ENCODE peak calls at places on chromosomes 12 and 14, in four cellular contexts. One of them, this sample, is unnamed.

GRCh38 chr12:21065845-21066244 is 65.1 kb upstream of the SLCO1B1 start:
- DNase-seq in A549: peak; percentile 53
- DNase-seq in K562: no peak
- DNase-seq in DND-41: no peak
- DNase-seq in this sample: no peak

GRCh38 chr12:123264642-123265041 is 7.0 kb downstream of the CDK2AP1 start:
- DNase-seq in DND-41: peak; percentile 19
- DNase-seq in A549: peak; percentile 45
- DNase-seq in K562: no peak
- DNase-seq in this sample: no peak

GRCh38 chr12:109449845-109450532 is 27.1 kb downstream of the KCTD10 start:
- DNase-seq in A549: peak; percentile 31
- DNase-seq in K562: peak; percentile 47
- DNase-seq in DND-41: no peak
- DNase-seq in this sample: no peak

GRCh38 chr12:66453837-66454236 is 151.5 kb downstream of the HELB start:
- DNase-seq in A549: no peak
- DNase-seq in K562: no peak
- DNase-seq in DND-41: no peak
- DNase-seq in this sample: no peak

GRCh38 chr14:63713765-63714164 is 14.1 kb downstream of the SGPP1 start:
- DNase-seq in K562: no peak
- DNase-seq in DND-41: no peak
- DNase-seq in A549: peak; percentile 52
- DNase-seq in this sample: no peak

GRCh38 chr12:15608406-15608805 is 180.8 kb downstream of the EPS8 start:
- DNase-seq in DND-41: no peak
- DNase-seq in A549: no peak
- DNase-seq in K562: no peak
- DNase-seq in this sample: no peak

GRCh38 chr12:3964404-3964803 is 91.2 kb upstream of the PARP11 start:
- DNase-seq in A549: peak; percentile 23
- DNase-seq in K562: peak; percentile 24
- DNase-seq in DND-41: no peak
- DNase-seq in this sample: no peak

GRCh38 chr14:53032161-53032803 is 81.4 kb upstream of the FERMT2 start:
- DNase-seq in A549: peak; percentile 10
- DNase-seq in K562: no peak
- DNase-seq in DND-41: no peak
- DNase-seq in this sample: no peak

GRCh38 chr14:63134801-63135200 is 69.4 kb upstream of the RHOJ start:
- DNase-seq in A549: peak; percentile 4
- DNase-seq in DND-41: no peak
- DNase-seq in K562: peak; percentile 13
- DNase-seq in this sample: no peak

GRCh38 chr14:42316746-42317145 is 710.1 kb downstream of the LRFN5 start:
- DNase-seq in A549: no peak
- DNase-seq in K562: no peak
- DNase-seq in DND-41: no peak
- DNase-seq in this sample: no peak

GRCh38 chr14:68784298-68784910 is 8.5 kb downstream of the ZFP36L1 start:
- DNase-seq in K562: no peak
- DNase-seq in A549: peak; percentile 97
- DNase-seq in DND-41: no peak
- DNase-seq in this sample: no peak

GRCh38 chr12:102169922-102170698 is 27.5 kb downstream of the PMCH start:
- DNase-seq in A549: peak; percentile 51
- DNase-seq in DND-41: no peak
- DNase-seq in K562: peak; percentile 22
- DNase-seq in this sample: no peak

GRCh38 chr14:53668861-53669260 is 287.8 kb downstream of the BMP4 start:
- DNase-seq in K562: no peak
- DNase-seq in A549: no peak
- DNase-seq in DND-41: no peak
- DNase-seq in this sample: no peak

GRCh38 chr14:77615231-77616132 is 955 bp downstream of the SPTLC2 start:
- DNase-seq in A549: no peak
- DNase-seq in DND-41: peak; percentile 14
- DNase-seq in K562: no peak
- DNase-seq in this sample: peak; percentile 17

GRCh38 chr14:88983755-88984154 is 159.3 kb downstream of the TTC8 start:
- DNase-seq in A549: peak; percentile 88
- DNase-seq in DND-41: no peak
- DNase-seq in K562: no peak
- DNase-seq in this sample: no peak

GRCh38 chr12:108939594-108939993 is 59.7 kb downstream of the DAO start:
- DNase-seq in K562: peak; percentile 16
- DNase-seq in DND-41: peak; percentile 12
- DNase-seq in A549: peak; percentile 57
- DNase-seq in this sample: peak; percentile 21

GRCh38 chr14:104757681-104758392 is 4.9 kb downstream of the SIVA1 start:
- DNase-seq in DND-41: no peak
- DNase-seq in A549: no peak
- DNase-seq in K562: no peak
- DNase-seq in this sample: no peak

GRCh38 chr12:110579239-110579888 is 3.8 kb downstream of the PPTC7 start:
- DNase-seq in K562: no peak
- DNase-seq in A549: no peak
- DNase-seq in DND-41: no peak
- DNase-seq in this sample: no peak
- H3K4me1 ChIP-seq in K562: peaks cover 37% of the 10 kb centered on the region
- H3K4me1 ChIP-seq in A549: peaks cover 61% of the 10 kb centered on the region
- H3K4me1 ChIP-seq in DND-41: peaks cover 43% of the 10 kb centered on the region
- H3K4me1 ChIP-seq in this sample: peaks cover 83% of the 10 kb centered on the region

GRCh38 chr12:27270148-27270547 is 26.1 kb downstream of the STK38L start:
- DNase-seq in A549: no peak
- DNase-seq in K562: no peak
- DNase-seq in DND-41: no peak
- DNase-seq in this sample: no peak
- H3K4me1 ChIP-seq in A549: peaks cover 11% of the 10 kb centered on the region
- H3K4me1 ChIP-seq in K562: no peaks in the 10 kb centered on the region
- H3K4me1 ChIP-seq in DND-41: peaks cover 5% of the 10 kb centered on the region
- H3K4me1 ChIP-seq in this sample: no peaks in the 10 kb centered on the region

DNA sequence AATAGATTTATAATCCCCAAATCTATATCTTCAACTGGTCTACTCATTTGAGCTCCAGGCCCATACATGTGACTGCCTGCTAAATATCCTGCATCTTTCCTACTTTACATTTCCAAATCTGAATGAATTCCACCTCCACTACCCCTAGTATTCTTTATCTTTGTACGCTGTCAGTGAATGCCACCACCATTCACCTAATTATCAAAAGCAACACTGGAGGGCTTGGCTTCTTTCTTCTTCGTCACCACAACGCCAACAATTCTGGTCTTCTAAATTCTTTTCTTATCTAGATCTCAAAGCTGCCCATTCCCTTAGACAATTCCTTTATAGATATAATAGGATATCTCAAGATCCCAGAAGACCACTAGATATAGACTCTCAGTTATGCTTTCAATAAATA is 47.1 kb upstream of the ADAMTS20 start:
- DNase-seq in A549: no peak
- DNase-seq in K562: no peak
- DNase-seq in DND-41: no peak
- DNase-seq in this sample: no peak
- H3K4me1 ChIP-seq in A549: no peaks in the 10 kb centered on the region
- H3K4me1 ChIP-seq in K562: no peaks in the 10 kb centered on the region
- H3K4me1 ChIP-seq in DND-41: no peaks in the 10 kb centered on the region
- H3K4me1 ChIP-seq in this sample: no peaks in the 10 kb centered on the region

DNA sequence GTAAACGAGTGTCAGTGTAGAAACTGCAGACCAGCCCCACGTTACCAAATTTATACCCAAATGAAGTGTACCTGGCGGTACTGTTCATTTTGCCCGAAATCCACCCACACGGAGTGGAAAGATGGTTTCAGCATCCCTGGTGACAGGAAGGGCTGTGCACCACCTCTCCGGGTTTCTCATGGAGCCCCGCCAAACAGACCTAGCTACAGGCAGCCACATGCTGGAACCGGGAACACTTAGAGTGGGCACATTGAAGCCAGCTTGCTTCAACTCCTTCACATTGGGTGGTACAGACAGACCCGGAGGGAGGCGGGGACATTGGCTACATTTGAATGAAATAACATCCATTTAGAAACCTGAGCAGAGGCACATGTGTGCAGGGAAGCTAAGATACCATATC is 84.4 kb downstream of the PPP2R5C start:
- DNase-seq in A549: no peak
- DNase-seq in K562: no peak
- DNase-seq in DND-41: no peak
- DNase-seq in this sample: no peak
- H3K4me1 ChIP-seq in A549: no peaks in the 10 kb centered on the region
- H3K4me1 ChIP-seq in K562: peaks cover 9% of the 10 kb centered on the region
- H3K4me1 ChIP-seq in DND-41: peaks cover 16% of the 10 kb centered on the region
- H3K4me1 ChIP-seq in this sample: peaks cover 96% of the 10 kb centered on the region

GRCh38 chr14:31402764-31403163 is 17.6 kb downstream of the HEATR5A start:
- DNase-seq in DND-41: no peak
- DNase-seq in K562: no peak
- DNase-seq in A549: no peak
- DNase-seq in this sample: no peak

GRCh38 chr14:31405106-31405505 is 15.2 kb downstream of the HEATR5A start:
- DNase-seq in A549: no peak
- DNase-seq in K562: no peak
- DNase-seq in DND-41: no peak
- DNase-seq in this sample: no peak

GRCh38 chr14:31403707-31404106 is 16.6 kb downstream of the HEATR5A start:
- DNase-seq in K562: no peak
- DNase-seq in A549: no peak
- DNase-seq in DND-41: no peak
- DNase-seq in this sample: no peak

GRCh38 chr14:31408421-31408820 is 11.9 kb downstream of the HEATR5A start:
- DNase-seq in K562: no peak
- DNase-seq in DND-41: no peak
- DNase-seq in A549: no peak
- DNase-seq in this sample: no peak

GRCh38 chr14:31405599-31406251 is 14.6 kb downstream of the HEATR5A start:
- DNase-seq in A549: no peak
- DNase-seq in K562: no peak
- DNase-seq in DND-41: no peak
- DNase-seq in this sample: no peak
- H3K4me1 ChIP-seq in A549: peaks cover under 1% of the 10 kb centered on the region
- H3K4me1 ChIP-seq in K562: peaks cover 3% of the 10 kb centered on the region
- H3K4me1 ChIP-seq in DND-41: no peaks in the 10 kb centered on the region
- H3K4me1 ChIP-seq in this sample: no peaks in the 10 kb centered on the region

GRCh38 chr14:33592298-33592697 is 358.6 kb downstream of the EGLN3 start:
- DNase-seq in DND-41: no peak
- DNase-seq in A549: no peak
- DNase-seq in K562: no peak
- DNase-seq in this sample: no peak
- H3K4me1 ChIP-seq in DND-41: no peaks in the 10 kb centered on the region
- H3K4me1 ChIP-seq in A549: no peaks in the 10 kb centered on the region
- H3K4me1 ChIP-seq in K562: no peaks in the 10 kb centered on the region
- H3K4me1 ChIP-seq in this sample: no peaks in the 10 kb centered on the region

DNA sequence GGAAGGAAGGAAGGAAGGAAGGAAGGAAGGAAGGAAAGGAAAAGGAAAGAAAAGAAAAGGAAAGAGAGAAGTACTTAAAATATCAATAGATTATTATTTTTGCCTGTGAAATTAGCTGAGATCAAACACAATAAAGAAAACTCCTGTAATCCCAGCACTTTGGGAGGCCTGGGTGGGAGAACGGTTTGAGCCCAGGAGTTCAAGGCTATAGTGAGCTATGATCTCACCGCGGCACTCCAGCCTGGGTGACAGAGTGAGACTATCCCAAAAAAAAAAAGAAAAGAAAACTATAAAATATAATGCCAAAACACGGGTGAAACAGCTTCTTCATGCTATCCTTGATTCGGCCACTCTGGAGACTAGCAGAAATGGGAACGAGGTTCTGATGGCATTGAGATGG is 26.2 kb upstream of the CKAP4 start:
- DNase-seq in DND-41: no peak
- DNase-seq in K562: no peak
- DNase-seq in A549: no peak
- DNase-seq in this sample: no peak
- H3K4me1 ChIP-seq in DND-41: no peaks in the 10 kb centered on the region
- H3K4me1 ChIP-seq in K562: peaks cover 8% of the 10 kb centered on the region
- H3K4me1 ChIP-seq in A549: peaks cover 17% of the 10 kb centered on the region
- H3K4me1 ChIP-seq in this sample: no peaks in the 10 kb centered on the region

DNA sequence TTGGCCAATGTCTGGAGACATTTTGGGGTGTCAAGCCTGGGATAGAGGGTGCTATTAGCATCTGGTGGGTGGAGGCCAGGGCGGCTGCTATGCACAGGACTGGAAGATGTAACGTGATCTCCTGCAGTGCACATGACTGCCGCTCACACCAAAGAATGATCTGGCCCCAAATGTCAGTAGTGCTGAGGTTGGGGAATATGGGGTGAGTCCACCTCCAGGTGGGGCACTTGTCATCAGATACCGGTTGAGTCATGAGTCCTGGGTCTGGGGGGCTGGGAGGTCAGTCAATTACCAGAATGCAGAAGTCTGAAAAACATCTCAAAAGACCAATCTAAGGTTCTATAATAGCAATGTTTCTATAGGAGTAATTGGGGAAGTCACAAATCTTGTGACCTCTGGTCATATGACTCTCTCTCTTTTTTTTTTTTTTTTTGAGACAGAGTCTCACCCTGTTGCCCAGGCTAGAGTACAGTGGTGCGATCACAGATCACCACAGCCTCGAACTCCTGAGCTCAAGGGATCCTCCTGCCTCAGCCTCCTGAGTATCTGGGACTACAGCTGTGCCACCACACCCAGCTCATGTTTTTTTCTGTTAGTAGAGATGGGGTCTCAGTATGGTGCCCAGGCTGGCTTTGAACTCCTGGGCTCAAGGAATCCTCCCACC is 6.0 kb upstream of the SDSL start:
- DNase-seq in K562: no peak
- DNase-seq in DND-41: no peak
- DNase-seq in A549: peak; percentile 40
- DNase-seq in this sample: no peak
- H3K4me1 ChIP-seq in K562: peaks cover 17% of the 10 kb centered on the region
- H3K4me1 ChIP-seq in DND-41: no peaks in the 10 kb centered on the region
- H3K4me1 ChIP-seq in A549: peaks cover 60% of the 10 kb centered on the region
- H3K4me1 ChIP-seq in this sample: no peaks in the 10 kb centered on the region

DNA sequence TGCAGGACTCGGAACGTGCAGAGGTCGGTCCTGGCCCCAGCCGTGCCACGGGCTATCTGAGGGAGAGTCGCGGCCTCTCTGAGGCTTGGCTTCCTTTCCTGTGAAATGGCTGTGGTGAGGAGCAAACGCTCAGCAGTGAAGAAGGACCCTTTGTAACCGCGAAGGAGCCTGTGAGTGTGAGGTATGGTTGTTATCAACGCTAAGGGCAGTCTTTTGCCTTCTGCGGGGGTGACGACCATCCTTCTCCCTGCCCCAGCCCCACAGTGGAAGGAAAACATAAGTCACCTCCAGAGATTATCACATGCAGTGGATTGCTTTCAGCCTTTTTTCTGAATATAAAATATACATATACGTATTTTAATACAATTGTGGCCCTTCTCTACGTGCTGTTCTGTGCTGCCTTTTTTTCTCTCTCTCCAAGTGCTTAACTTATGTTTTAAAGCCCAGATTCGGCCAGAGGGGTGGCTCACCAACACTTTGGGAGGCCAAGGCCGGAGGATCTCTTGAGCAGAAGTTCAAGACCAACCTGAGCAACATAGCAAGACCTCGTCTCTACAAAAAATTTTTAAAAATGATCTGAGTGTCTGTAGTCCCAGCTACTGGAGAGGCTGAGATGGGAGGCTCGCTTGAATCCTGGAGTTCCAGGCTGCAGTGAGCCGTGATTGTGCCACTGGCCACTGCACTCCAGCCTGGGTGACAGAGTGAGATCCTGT is 17.4 kb downstream of the TAMALIN start:
- DNase-seq in K562: no peak
- DNase-seq in A549: no peak
- DNase-seq in DND-41: no peak
- DNase-seq in this sample: no peak
- H3K4me1 ChIP-seq in K562: no peaks in the 10 kb centered on the region
- H3K4me1 ChIP-seq in A549: peaks cover 25% of the 10 kb centered on the region
- H3K4me1 ChIP-seq in DND-41: peaks cover 48% of the 10 kb centered on the region
- H3K4me1 ChIP-seq in this sample: peaks cover 42% of the 10 kb centered on the region

This sample was measured in CD4-positive, alpha-beta memory T cell.